ENCODE peak calls at places on chromosomes 11 and 22, in six cellular contexts. R is A549, Q is K562, C is endothelial cell of umbilical vein, T is HepG2, M is GM12878. X is an unnamed sample.

GRCh38 chr11:19576054-19576453 is 136.6 kb upstream of the NAV2 start:
- DNase-seq in R (no peak), Q (no peak), C (no peak), T (no peak), M (no peak), X (no peak)

GRCh38 chr22:44735518-44736428 is 16.6 kb upstream of the ARHGAP8 start:
- DNase-seq in R (peak), Q (peak), C (peak), T (peak), M (no peak), X (peak)

GRCh38 chr11:113162590-113162961 is 151.8 kb upstream of the TTC12 start:
- DNase-seq in R (no peak), Q (peak), C (no peak), T (no peak), M (no peak), X (no peak)

GRCh38 chr11:13661074-13661623 is 7.3 kb upstream of the FAR1 start:
- DNase-seq in R (no peak), Q (no peak), C (no peak), T (no peak), M (no peak), X (no peak)

GRCh38 chr22:50216161-50216683 is 15.4 kb downstream of the SELENOO start:
- DNase-seq in R (no peak), Q (no peak), C (no peak), T (no peak), M (no peak), X (no peak)

GRCh38 chr11:61904539-61905048 is 12.8 kb downstream of the RAB3IL1 start:
- DNase-seq in R (no peak), Q (peak), C (peak), T (peak), M (no peak), X (no peak)

GRCh38 chr11:34395916-34396555 is 38.2 kb upstream of the ABTB2 start:
- DNase-seq in R (peak), Q (no peak), C (peak), T (no peak), M (no peak), X (no peak)

GRCh38 chr22:32631507-32632245 is 157.1 kb downstream of the FBXO7 start:
- DNase-seq in R (no peak), Q (no peak), C (no peak), T (no peak), M (no peak), X (no peak)

GRCh38 chr22:47443836-47444745 is 681.6 kb downstream of the TBC1D22A start:
- DNase-seq in R (no peak), Q (no peak), C (no peak), T (no peak), M (no peak), X (no peak)

GRCh38 chr11:102560555-102561011 is 30.0 kb upstream of the MMP7 start:
- DNase-seq in R (no peak), Q (no peak), C (no peak), T (no peak), M (peak), X (peak)

GRCh38 chr11:103683581-103683980 is 352.9 kb upstream of the DDI1 start:
- DNase-seq in R (no peak), Q (no peak), C (peak), T (no peak), M (no peak), X (no peak)

GRCh38 chr22:49278357-49278756 is 549.3 kb downstream of the BRD1 start:
- DNase-seq in R (no peak), Q (no peak), C (no peak), T (no peak), M (no peak), X (no peak)

GRCh38 chr11:27722117-27722844 is 22.0 kb upstream of the BDNF start:
- DNase-seq in R (no peak), Q (no peak), C (peak), T (no peak), M (no peak), X (no peak)

GRCh38 chr22:19691721-19692341 is 22.5 kb upstream of the SEPTIN5 start:
- DNase-seq in R (peak), Q (peak), C (peak), T (no peak), M (no peak), X (no peak)

GRCh38 chr11:59944761-59945160 is 6.5 kb downstream of the OOSP1 start:
- DNase-seq in R (no peak), Q (no peak), C (no peak), T (no peak), M (no peak), X (no peak)

DNA sequence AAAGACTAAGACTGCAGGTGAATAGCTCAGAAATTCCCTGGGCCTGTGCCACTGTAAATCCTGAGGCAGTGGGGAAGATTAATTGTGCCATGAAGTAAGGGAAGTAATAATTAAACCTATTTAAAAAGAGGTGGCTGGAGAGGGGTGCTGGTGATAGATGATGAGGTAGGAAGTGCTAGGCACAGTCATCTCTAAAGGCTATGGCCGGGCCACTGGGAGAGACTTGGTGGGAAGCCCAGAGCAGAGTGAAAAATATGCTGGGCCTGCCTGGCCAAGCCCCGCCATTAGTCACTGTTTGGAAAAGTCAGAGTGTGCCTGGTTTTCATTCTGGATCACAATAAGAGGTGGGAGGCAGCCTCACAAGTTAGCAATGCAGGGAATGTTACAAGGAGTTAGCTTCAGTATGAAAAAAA is 197.2 kb upstream of the PITPNB start:
- DNase-seq in R (peak), Q (no peak), C (no peak), T (no peak), M (no peak), X (no peak)
- TF ChIP-seq MAX in R (no peak), Q (no peak), C (no peak), T (no peak), M (no peak), X (no peak)

GRCh38 chr22:29213481-29213880 is 7.8 kb downstream of the EMID1 start:
- DNase-seq in R (no peak), Q (no peak), C (no peak), T (no peak), M (no peak), X (no peak)

GRCh38 chr22:29214232-29214631 is 8.5 kb downstream of the EMID1 start:
- DNase-seq in R (no peak), Q (no peak), C (no peak), T (no peak), M (no peak), X (no peak)

GRCh38 chr22:29216873-29217666 is 11.4 kb downstream of the EMID1 start:
- DNase-seq in R (peak), Q (no peak), C (no peak), T (peak), M (no peak), X (peak)

GRCh38 chr22:29216011-29216872 is 10.5 kb downstream of the EMID1 start:
- DNase-seq in R (no peak), Q (no peak), C (no peak), T (no peak), M (no peak), X (no peak)

GRCh38 chr22:29215012-29215860 is 9.5 kb downstream of the EMID1 start:
- DNase-seq in R (no peak), Q (no peak), C (no peak), T (no peak), M (no peak), X (no peak)
- TF ChIP-seq CTCF in R (no peak), Q (no peak), C (no peak), T (no peak), M (no peak), X (no peak)

GRCh38 chr11:12556788-12557384 is 117.3 kb upstream of the TEAD1 start:
- DNase-seq in R (peak), Q (no peak), C (peak), T (peak), M (no peak), X (no peak)
- TF ChIP-seq MYC in R (no peak), Q (no peak), C (no peak), T (no peak), M (no peak), X (no peak)

DNA sequence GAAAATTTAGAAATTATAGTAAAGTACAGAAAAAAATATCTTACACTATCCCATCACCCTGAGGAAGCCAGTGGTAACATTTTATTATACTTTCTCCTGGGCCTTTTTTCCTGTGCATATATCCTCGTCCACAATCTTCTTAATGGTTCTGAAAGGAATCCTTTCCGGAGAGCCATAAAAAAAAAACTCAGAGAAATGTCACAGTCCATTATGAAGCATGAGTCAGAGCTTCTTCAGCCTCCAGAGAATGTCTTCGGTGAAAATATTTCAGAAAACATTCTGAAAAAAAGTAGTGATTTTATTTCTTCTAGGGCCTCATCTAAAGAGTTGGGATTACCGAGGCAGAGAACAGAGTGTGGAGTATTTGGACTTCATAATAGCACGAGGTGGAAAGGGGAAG is 163.4 kb downstream of the INSC start:
- DNase-seq in R (no peak), Q (no peak), C (no peak), T (no peak), M (no peak), X (no peak)
- TF ChIP-seq MAX in R (no peak), Q (no peak), C (no peak), T (no peak), M (no peak), X (no peak)

GRCh38 chr11:22669368-22669767 is 3.0 kb downstream of the GAS2 start:
- DNase-seq in R (no peak), Q (no peak), C (no peak), T (no peak), M (no peak), X (no peak)

GRCh38 chr11:22666700-22667439 is 459 bp downstream of the GAS2 start:
- DNase-seq in R (no peak), Q (no peak), C (peak), T (peak), M (no peak), X (no peak)

GRCh38 chr11:22671751-22672150 is 5.3 kb downstream of the GAS2 start:
- DNase-seq in R (no peak), Q (no peak), C (no peak), T (no peak), M (no peak), X (no peak)

GRCh38 chr11:22668005-22668796 is 1.8 kb downstream of the GAS2 start:
- DNase-seq in R (no peak), Q (no peak), C (no peak), T (no peak), M (no peak), X (no peak)

DNA sequence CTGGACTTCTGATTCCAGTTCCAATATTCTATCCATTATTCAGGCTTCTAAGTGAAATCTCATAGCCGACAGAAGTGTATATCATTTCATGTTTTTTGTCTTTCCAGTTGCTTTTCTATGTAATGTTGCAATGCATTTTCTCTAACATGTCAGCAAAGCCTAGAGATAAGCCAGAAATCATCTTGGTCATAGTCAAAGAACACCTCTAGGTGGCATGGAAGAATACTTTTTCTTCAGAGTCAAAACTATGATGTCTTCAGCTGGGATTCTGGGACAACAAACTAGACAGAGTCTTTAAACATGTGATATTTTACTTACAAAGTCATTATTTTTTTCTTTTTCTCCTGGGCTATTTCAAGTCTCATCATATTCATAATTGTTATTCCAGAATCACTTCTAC is 4.4 kb downstream of the GAS2 start:
- DNase-seq in R (peak), Q (no peak), C (peak), T (peak), M (no peak), X (peak)
- TF ChIP-seq CTCF in R (peak), Q (peak), C (no peak), T (peak), M (peak), X (no peak)

DNA sequence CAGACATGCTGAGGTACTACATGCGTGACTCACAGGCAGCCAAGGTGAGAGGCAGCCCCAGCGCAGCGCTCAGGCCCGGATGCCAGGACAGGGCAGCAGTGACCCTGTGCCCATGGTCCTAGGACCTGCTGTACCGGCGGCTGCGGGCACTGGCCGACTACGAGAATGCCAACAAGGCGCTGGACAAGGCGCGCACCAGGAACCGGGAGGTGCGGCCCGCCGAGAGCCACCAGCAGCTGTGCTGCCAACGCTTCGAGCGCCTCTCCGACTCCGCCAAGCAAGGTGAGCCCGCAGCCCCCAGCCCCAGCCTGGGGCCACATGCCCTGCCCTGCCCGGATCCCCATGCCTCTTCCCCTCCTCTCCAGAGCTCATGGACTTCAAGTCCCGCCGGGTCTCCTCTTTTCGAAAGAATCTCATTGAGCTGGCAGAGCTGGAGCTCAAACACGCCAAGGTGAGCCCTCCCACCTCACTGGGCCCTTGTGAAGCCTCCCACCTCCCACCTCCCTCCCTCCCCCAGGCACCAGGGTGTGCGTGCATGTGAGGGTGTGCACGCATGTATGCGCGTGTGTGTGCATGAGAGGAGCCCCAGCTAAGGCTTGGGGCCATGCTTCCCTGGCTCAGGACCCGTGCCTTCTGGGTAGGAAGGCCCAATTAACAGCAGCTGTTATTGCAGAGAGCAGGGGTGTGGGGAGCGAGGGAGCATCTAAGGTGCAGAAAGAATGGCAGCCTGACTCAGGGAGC is 5.3 kb downstream of the CFL1 start:
- DNase-seq in R (no peak), Q (no peak), C (no peak), T (no peak), M (no peak), X (no peak)
- TF ChIP-seq MYC in R (no peak), Q (no peak), C (no peak), T (no peak), M (no peak), X (no peak)

DNA sequence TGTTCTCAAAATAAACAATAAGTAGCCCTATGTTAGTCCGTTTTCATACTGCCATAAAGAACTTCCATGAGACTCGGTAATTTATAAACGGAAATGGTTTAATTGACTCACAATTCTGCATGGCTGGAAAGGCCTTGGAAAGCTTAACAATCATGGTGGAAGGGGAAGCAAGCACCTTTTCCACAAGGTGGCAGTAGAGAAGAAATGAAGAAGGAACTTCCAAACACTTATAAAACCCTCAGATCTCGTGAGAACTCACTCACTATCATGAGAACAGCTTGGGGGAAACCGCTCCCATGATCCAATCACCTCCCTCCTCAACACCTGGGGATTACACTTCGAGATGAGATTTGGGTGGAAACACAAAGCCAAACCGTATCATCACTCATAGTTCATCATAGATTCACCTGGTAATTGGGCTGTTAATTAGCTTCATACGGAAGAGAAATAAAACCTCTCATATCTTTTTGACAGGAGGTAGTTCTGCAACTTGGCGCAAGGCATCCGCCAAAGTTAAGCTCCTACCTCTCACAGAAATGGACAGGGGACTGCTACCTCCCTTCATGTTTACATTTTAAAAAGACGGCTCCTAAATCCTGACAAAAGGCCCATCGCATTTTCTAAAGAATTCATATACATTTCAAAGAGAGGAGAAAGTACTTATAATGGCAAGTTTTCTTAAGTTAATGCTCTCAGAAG is 49.0 kb downstream of the MUC15 start:
- DNase-seq in R (peak), Q (no peak), C (no peak), T (peak), M (no peak), X (peak)
- TF ChIP-seq MAX in R (no peak), Q (no peak), C (no peak), T (no peak), M (no peak), X (no peak)

DNA sequence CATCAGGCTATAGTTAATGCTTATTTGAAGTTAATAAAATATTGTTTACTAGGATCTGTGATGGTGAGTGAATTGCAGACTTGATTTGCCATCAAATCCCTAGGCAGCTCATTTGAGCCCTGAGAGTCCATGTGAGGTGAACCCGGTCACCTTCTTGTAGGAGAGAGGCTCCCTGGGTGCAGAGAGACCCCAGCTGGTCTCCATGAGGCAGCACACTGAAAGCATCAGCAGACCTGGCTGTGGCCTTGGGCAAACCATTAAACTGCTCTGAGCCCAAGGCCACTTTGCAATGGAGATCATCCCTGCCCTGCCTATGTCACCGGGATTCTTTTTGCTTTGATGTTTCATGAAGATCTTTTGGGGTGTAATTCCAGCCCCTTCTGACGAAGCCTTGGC is 125.2 kb downstream of the MICAL2 start:
- DNase-seq in R (peak), Q (peak), C (no peak), T (peak), M (no peak), X (peak)
- TF ChIP-seq CTCF in R (no peak), Q (peak), C (no peak), T (peak), M (no peak), X (peak)

GRCh38 chr11:47714554-47715081 is 551 bp downstream of the AGBL2 start:
- DNase-seq in R (peak), Q (no peak), C (peak), T (no peak), M (no peak), X (peak)
- TF ChIP-seq MYC in R (no peak), Q (no peak), C (no peak), T (no peak), M (no peak), X (no peak)

GRCh38 chr22:17775781-17776470 is 1.7 kb upstream of the BID start:
- DNase-seq in R (no peak), Q (no peak), C (no peak), T (no peak), M (no peak), X (no peak)

GRCh38 chr22:17778412-17778976 is 4.2 kb upstream of the BID start:
- DNase-seq in R (no peak), Q (no peak), C (no peak), T (no peak), M (no peak), X (no peak)

GRCh38 chr22:17777717-17778044 is 3.4 kb upstream of the BID start:
- DNase-seq in R (no peak), Q (no peak), C (no peak), T (no peak), M (no peak), X (no peak)

GRCh38 chr22:17774928-17775675 is 833 bp upstream of the BID start:
- DNase-seq in R (no peak), Q (no peak), C (no peak), T (no peak), M (no peak), X (no peak)

DNA sequence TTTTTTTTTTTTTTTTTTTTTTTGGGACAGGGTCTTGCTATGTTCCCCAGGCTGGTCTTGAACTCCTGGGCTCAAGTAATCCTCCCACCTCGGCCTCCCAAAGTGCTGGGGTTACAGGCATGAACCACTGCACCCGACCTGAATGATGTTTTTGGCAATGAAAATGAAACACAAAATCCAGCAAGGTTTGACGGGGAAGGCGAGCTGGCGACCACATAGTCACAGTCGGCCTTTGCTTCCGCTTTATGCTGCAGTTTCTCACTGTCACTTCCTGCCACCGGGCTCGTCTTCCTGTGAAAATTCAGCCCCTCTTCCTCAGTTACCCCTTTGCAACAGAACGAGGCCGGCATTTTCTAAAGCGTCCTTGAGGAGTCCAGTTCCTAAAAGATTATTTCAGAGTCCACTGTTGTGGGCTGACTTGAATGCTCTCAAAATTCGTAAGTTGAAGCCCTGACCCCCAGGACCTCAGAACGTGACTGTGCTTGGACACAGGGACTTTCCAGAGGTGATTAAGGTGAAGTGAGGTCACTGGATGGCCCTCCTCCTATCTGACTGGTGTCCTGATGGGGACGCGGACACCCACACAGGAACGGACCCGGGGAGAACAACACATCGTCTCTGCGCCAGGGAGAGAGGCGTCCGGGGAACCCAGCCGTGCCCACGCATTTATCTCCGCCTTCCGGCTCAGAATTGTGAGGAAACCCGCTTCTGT is 2.9 kb upstream of the BID start:
- DNase-seq in R (no peak), Q (peak), C (peak), T (peak), M (peak), X (peak)
- TF ChIP-seq MAX in R (no peak), Q (no peak), C (no peak), T (peak), M (no peak), X (peak)

X was measured in NB4.